ENCODE peak calls at places on chromosomes 3 and 15, in eight cellular contexts. E, T, U, K, S, N, Q and F are unnamed samples.

GRCh38 chr3:35944915-35945710 is 305.8 kb downstream of the ARPP21 start:
- DNase-seq in E (peak; percentile 95), T (no peak), U (no peak), K (no peak), S (no peak), N (peak; percentile 67), Q (no peak), F (no peak)

GRCh38 chr15:55168350-55168974 is 28.3 kb downstream of the RSL24D1 start:
- DNase-seq in E (peak; percentile 73), T (peak; percentile 76), U (peak; percentile 65), K (peak; percentile 83), S (peak; percentile 41), N (peak; percentile 72), Q (peak; percentile 49), F (peak; percentile 25)

GRCh38 chr3:98371853-98372252 is 18.2 kb downstream of the OR5K4 start:
- DNase-seq in E (no peak), T (no peak), U (no peak), K (no peak), S (no peak), N (no peak), Q (no peak), F (no peak)

GRCh38 chr15:47516576-47517371 is 200.5 kb upstream of the SEMA6D start:
- DNase-seq in E (peak; percentile 49), T (no peak), U (no peak), K (no peak), S (no peak), N (peak; percentile 30), Q (no peak), F (no peak)

GRCh38 chr15:78093242-78094020 is 1.1 kb downstream of the SH2D7 start:
- DNase-seq in E (no peak), T (no peak), U (no peak), K (peak; percentile 46), S (no peak), N (peak; percentile 91), Q (no peak), F (no peak)

GRCh38 chr3:60584250-60584649 is 667.0 kb downstream of the FHIT start:
- DNase-seq in E (no peak), T (no peak), U (no peak), K (no peak), S (no peak), N (peak; percentile 78), Q (no peak), F (no peak)

GRCh38 chr15:77352932-77353331 is 67.0 kb downstream of the PEAK1 start:
- DNase-seq in E (no peak), T (no peak), U (no peak), K (no peak), S (peak; percentile 46), N (no peak), Q (no peak), F (no peak)

GRCh38 chr3:14822875-14823807 is 4.4 kb downstream of the FGD5 start:
- DNase-seq in E (no peak), T (no peak), U (no peak), K (no peak), S (no peak), N (no peak), Q (no peak), F (no peak)

GRCh38 chr3:2261747-2262146 is 163.1 kb downstream of the CNTN4 start:
- DNase-seq in E (no peak), T (no peak), U (no peak), K (no peak), S (no peak), N (no peak), Q (no peak), F (no peak)